ENCODE peak calls at places on chromosomes 2 and 18, in six cellular contexts. E is brain microvascular endothelial cell; K is activated CD8-positive, alpha-beta T cell treated with anti-CD3 and anti-CD28 coated beads for 36 hours; J is cardiac muscle cell; O is mesothelial cell of epicardium; B is neural progenitor cell. M is an unnamed sample.

GRCh38 chr2:7233126-7233525 is 315.9 kb downstream of the RNF144A start:
- DNase-seq in B (no peak), K (no peak), O (no peak), E (no peak), J (no peak), M (no peak)

GRCh38 chr2:241410739-241411176 is 54.7 kb downstream of the FARP2 start:
- DNase-seq in K (no peak), E (peak), J (peak), O (no peak), B (no peak), M (no peak)

GRCh38 chr18:25164837-25165791 is 186.9 kb downstream of the ZNF521 start:
- DNase-seq in E (peak), K (no peak), B (no peak), O (no peak), J (peak), M (peak)

GRCh38 chr2:98348066-98348561 is 1.9 kb downstream of the CNGA3 start:
- DNase-seq in K (peak), O (no peak), B (peak), J (no peak), E (no peak), M (no peak)

GRCh38 chr18:63752661-63753060 is 22.6 kb upstream of the SERPINB7 start:
- DNase-seq in J (no peak), K (no peak), B (no peak), O (no peak), E (no peak), M (no peak)

GRCh38 chr18:35835838-35836237 is 136.6 kb upstream of the RMP24 start:
- DNase-seq in J (no peak), E (no peak), O (no peak), B (no peak), K (no peak), M (no peak)

GRCh38 chr18:13260114-13260926 is 41.8 kb downstream of the LDLRAD4 start:
- DNase-seq in K (no peak), E (no peak), B (no peak), O (no peak), J (no peak), M (no peak)

GRCh38 chr2:114489143-114489542 is 46.7 kb downstream of the DPP10 start:
- DNase-seq in J (peak), O (no peak), E (no peak), B (no peak), K (no peak), M (no peak)

GRCh38 chr2:55502590-55503141 is 16.9 kb upstream of the CFAP36 start:
- DNase-seq in K (no peak), O (no peak), B (no peak), E (no peak), J (no peak), M (no peak)

GRCh38 chr2:9112079-9112721 is 94.4 kb upstream of the ASAP2 start:
- DNase-seq in K (peak), O (peak), J (peak), E (peak), B (no peak), M (no peak)

GRCh38 chr2:188024811-188025210 is 266.9 kb upstream of the GULP1 start:
- DNase-seq in B (no peak), O (no peak), E (no peak), J (peak), K (no peak), M (no peak)

GRCh38 chr18:79348066-79348465 is 47.7 kb upstream of the NFATC1 start:
- DNase-seq in K (no peak), O (no peak), E (no peak), B (no peak), J (no peak), M (no peak)

GRCh38 chr2:520663-521340 is 156.4 kb downstream of the TMEM18 start:
- DNase-seq in K (no peak), J (no peak), E (no peak), O (no peak), B (no peak), M (no peak)

GRCh38 chr2:196066794-196067382 is 1.7 kb downstream of the DNAH7 start:
- DNase-seq in K (no peak), E (no peak), O (no peak), B (peak), J (peak), M (peak)

GRCh38 chr2:147636238-147636887 is 208.5 kb upstream of the ACVR2A start:
- DNase-seq in B (no peak), E (no peak), O (no peak), K (no peak), J (peak), M (no peak)

GRCh38 chr2:19857100-19857499 is 44.7 kb downstream of the TTC32 start:
- DNase-seq in B (no peak), E (no peak), J (no peak), K (no peak), O (no peak), M (no peak)

GRCh38 chr2:19857806-19858205 is 44.0 kb downstream of the TTC32 start:
- DNase-seq in E (no peak), O (no peak), K (no peak), B (no peak), J (no peak), M (no peak)

GRCh38 chr2:19860022-19860421 is 41.8 kb downstream of the TTC32 start:
- DNase-seq in B (no peak), O (no peak), E (no peak), J (no peak), K (no peak), M (no peak)

GRCh38 chr2:19861771-19862170 is 40.0 kb downstream of the TTC32 start:
- DNase-seq in E (no peak), B (no peak), O (no peak), K (no peak), J (no peak), M (no peak)

DNA sequence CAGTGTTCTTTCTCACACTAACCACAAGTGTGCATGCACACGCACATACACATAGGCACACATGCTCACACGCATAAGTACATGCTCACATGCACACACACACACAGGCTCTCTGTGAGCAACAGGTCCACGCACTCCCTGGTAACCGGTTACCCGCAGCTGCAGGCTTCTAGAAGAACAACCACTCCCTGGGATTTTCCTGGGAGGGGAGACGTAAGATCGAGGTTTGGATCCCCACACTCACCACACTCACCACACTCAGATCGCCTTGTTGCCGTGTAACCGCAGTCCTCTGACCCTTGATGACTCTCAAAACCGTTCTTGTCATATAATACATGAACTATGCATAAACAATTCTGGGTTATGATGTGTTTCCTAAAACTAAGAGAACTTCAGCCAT is 42.2 kb downstream of the TTC32 start:
- DNase-seq in B (no peak), E (no peak), J (no peak), K (no peak), O (no peak), M (no peak)
- TF ChIP-seq CTCF in B (no peak), E (no peak), J (no peak), K (no peak), O (no peak), M (no peak)

GRCh38 chr2:30505500-30506180 is 58.6 kb downstream of the LCLAT1 start:
- DNase-seq in E (no peak), B (no peak), K (no peak), O (no peak), J (no peak), M (no peak)

GRCh38 chr2:30503692-30504076 is 56.6 kb downstream of the LCLAT1 start:
- DNase-seq in O (no peak), E (no peak), J (no peak), K (no peak), B (no peak), M (no peak)

GRCh38 chr2:30500699-30501098 is 53.7 kb downstream of the LCLAT1 start:
- DNase-seq in O (no peak), J (no peak), K (no peak), B (no peak), E (no peak), M (no peak)

GRCh38 chr2:30502310-30502709 is 55.3 kb downstream of the LCLAT1 start:
- DNase-seq in O (no peak), J (no peak), B (no peak), K (no peak), E (no peak), M (no peak)

DNA sequence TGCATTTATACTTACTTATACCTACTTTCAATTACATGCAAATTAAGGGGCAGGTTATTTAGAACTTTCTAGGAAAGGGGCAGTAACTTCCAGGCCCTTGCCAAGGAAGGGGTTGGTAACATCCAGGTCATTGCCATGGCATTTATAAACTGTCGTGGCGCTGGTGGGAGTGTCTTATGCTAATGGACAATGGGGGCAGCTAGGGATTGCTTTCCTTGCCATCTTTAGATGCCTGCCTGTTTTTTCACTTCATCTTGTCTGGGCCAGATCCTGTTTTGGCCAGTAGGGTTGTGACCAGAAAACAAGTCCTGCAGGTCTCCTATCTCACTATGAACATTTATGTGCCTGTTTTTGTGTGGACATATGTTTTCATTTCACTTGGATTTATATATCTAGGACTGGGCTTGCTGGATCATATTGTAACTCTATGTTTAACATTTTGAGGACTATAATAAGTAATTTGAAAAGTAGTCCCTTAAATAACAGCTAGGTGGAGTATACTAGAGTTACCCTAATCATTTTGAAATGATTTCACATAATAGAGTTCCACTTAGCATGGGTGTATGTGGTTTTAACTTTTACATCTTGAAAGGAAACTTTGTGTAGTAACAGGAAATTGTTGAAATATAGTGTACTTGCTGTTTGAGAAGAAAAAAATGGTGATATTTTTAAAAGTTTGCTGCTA is 56.1 kb downstream of the LCLAT1 start:
- DNase-seq in K (no peak), O (no peak), J (peak), E (no peak), B (no peak), M (no peak)
- TF ChIP-seq CTCF in K (peak), O (peak), J (peak), E (peak), B (peak), M (no peak)

GRCh38 chr2:235762832-235763598 is 269.2 kb downstream of the AGAP1 start:
- DNase-seq in J (no peak), O (no peak), E (no peak), K (no peak), B (no peak), M (no peak)
- TF ChIP-seq CTCF in J (no peak), O (no peak), E (peak), K (no peak), B (peak), M (no peak)

DNA sequence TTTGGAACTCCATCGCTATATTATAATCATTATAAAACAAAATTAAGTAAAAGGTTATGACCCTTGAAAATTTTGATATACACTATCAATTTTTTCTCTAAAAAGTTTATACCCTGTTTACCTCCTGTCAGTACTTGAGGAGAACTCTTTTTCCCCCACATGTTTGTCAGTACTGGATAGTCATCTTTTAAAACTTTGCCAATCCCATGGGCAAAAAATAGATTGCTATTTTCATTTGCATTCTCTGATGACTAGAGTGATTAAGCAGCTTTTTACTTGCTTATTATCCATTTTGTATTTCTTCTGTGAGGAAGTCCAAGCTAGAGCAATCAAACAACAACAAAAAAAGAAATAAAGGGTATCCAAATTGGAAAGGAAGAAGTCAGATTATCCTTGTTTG is 76.4 kb downstream of the DGKD start:
- DNase-seq in B (no peak), E (no peak), O (no peak), K (no peak), J (no peak), M (no peak)
- TF ChIP-seq CTCF in B (no peak), E (no peak), O (no peak), K (no peak), J (no peak), M (no peak)

GRCh38 chr2:232779465-232779864 is 3.1 kb upstream of the KCNJ13 start:
- DNase-seq in J (no peak), B (no peak), O (no peak), K (no peak), E (no peak), M (no peak)
- TF ChIP-seq CTCF in J (no peak), B (no peak), O (no peak), K (no peak), E (no peak), M (no peak)

GRCh38 chr2:174051741-174052638 is 86.8 kb upstream of the SP3 start:
- DNase-seq in K (no peak), E (peak), B (peak), O (peak), J (peak), M (no peak)
- TF ChIP-seq CTCF in K (no peak), E (no peak), B (no peak), O (no peak), J (no peak), M (no peak)